ENCODE peak calls at places on chromosomes 3 and 15, in seven cellular contexts. One of them, this sample, is unnamed.

GRCh38 chr15:60751985-60752952 is 273.3 kb upstream of the ICE2 start:
- DNase-seq in esophagus squamous epithelium: no peak
- DNase-seq in heart left ventricle: no peak
- DNase-seq in spleen: no peak
- DNase-seq in hepatocyte: peak
- DNase-seq in right lobe of liver: peak
- DNase-seq in neural progenitor cell: no peak
- DNase-seq in this sample: peak

GRCh38 chr3:154842546-154842945 is 237.6 kb upstream of the MME start:
- DNase-seq in esophagus squamous epithelium: no peak
- DNase-seq in heart left ventricle: no peak
- DNase-seq in spleen: no peak
- DNase-seq in hepatocyte: no peak
- DNase-seq in right lobe of liver: no peak
- DNase-seq in neural progenitor cell: no peak
- DNase-seq in this sample: no peak

GRCh38 chr3:43638594-43639447 is 17.0 kb upstream of the ANO10 start:
- DNase-seq in esophagus squamous epithelium: no peak
- DNase-seq in heart left ventricle: no peak
- DNase-seq in spleen: peak
- DNase-seq in hepatocyte: peak
- DNase-seq in right lobe of liver: no peak
- DNase-seq in neural progenitor cell: peak
- DNase-seq in this sample: no peak

GRCh38 chr3:171936231-171936841 is 93.2 kb downstream of the TMEM212 start:
- DNase-seq in esophagus squamous epithelium: no peak
- DNase-seq in heart left ventricle: no peak
- DNase-seq in spleen: no peak
- DNase-seq in hepatocyte: peak
- DNase-seq in right lobe of liver: no peak
- DNase-seq in neural progenitor cell: no peak
- DNase-seq in this sample: peak

GRCh38 chr15:25175789-25176615 is 221.2 kb downstream of the SNRPN start:
- DNase-seq in esophagus squamous epithelium: no peak
- DNase-seq in heart left ventricle: peak
- DNase-seq in spleen: peak
- DNase-seq in hepatocyte: peak
- DNase-seq in right lobe of liver: peak
- DNase-seq in neural progenitor cell: no peak
- DNase-seq in this sample: no peak

GRCh38 chr15:40235201-40235890 is 3.5 kb upstream of the PAK6 start:
- DNase-seq in esophagus squamous epithelium: no peak
- DNase-seq in heart left ventricle: no peak
- DNase-seq in spleen: no peak
- DNase-seq in hepatocyte: no peak
- DNase-seq in right lobe of liver: no peak
- DNase-seq in neural progenitor cell: no peak
- DNase-seq in this sample: no peak

GRCh38 chr3:57559526-57559925 is 3.5 kb downstream of the PDE12 start:
- DNase-seq in esophagus squamous epithelium: no peak
- DNase-seq in heart left ventricle: no peak
- DNase-seq in spleen: no peak
- DNase-seq in hepatocyte: no peak
- DNase-seq in right lobe of liver: no peak
- DNase-seq in neural progenitor cell: no peak
- DNase-seq in this sample: no peak

GRCh38 chr3:186519021-186519658 is 25.0 kb downstream of the CRYGS start:
- DNase-seq in esophagus squamous epithelium: no peak
- DNase-seq in heart left ventricle: no peak
- DNase-seq in spleen: peak
- DNase-seq in hepatocyte: no peak
- DNase-seq in right lobe of liver: no peak
- DNase-seq in neural progenitor cell: no peak
- DNase-seq in this sample: no peak

GRCh38 chr3:16069149-16069922 is 105.1 kb upstream of the GALNT15 start:
- DNase-seq in esophagus squamous epithelium: no peak
- DNase-seq in heart left ventricle: no peak
- DNase-seq in spleen: no peak
- DNase-seq in hepatocyte: peak
- DNase-seq in right lobe of liver: no peak
- DNase-seq in neural progenitor cell: no peak
- DNase-seq in this sample: peak

GRCh38 chr3:151443583-151443982 is 17.3 kb downstream of the IGSF10 start:
- DNase-seq in esophagus squamous epithelium: no peak
- DNase-seq in heart left ventricle: no peak
- DNase-seq in spleen: no peak
- DNase-seq in hepatocyte: peak
- DNase-seq in right lobe of liver: no peak
- DNase-seq in neural progenitor cell: peak
- DNase-seq in this sample: no peak

GRCh38 chr3:106013971-106014370 is 145.2 kb upstream of the CBLB start:
- DNase-seq in esophagus squamous epithelium: no peak
- DNase-seq in heart left ventricle: no peak
- DNase-seq in spleen: no peak
- DNase-seq in hepatocyte: peak
- DNase-seq in right lobe of liver: no peak
- DNase-seq in neural progenitor cell: no peak
- DNase-seq in this sample: peak

GRCh38 chr3:154979327-154979726 is 100.8 kb upstream of the MME start:
- DNase-seq in esophagus squamous epithelium: no peak
- DNase-seq in heart left ventricle: no peak
- DNase-seq in spleen: peak
- DNase-seq in hepatocyte: no peak
- DNase-seq in right lobe of liver: no peak
- DNase-seq in neural progenitor cell: no peak
- DNase-seq in this sample: no peak

GRCh38 chr15:75455982-75456531 is 4.6 kb upstream of the SIN3A start:
- DNase-seq in esophagus squamous epithelium: no peak
- DNase-seq in heart left ventricle: no peak
- DNase-seq in spleen: no peak
- DNase-seq in hepatocyte: peak
- DNase-seq in right lobe of liver: no peak
- DNase-seq in neural progenitor cell: peak
- DNase-seq in this sample: no peak

GRCh38 chr3:77281721-77282120 is 241.8 kb downstream of the ROBO2 start:
- DNase-seq in esophagus squamous epithelium: no peak
- DNase-seq in heart left ventricle: no peak
- DNase-seq in spleen: peak
- DNase-seq in hepatocyte: no peak
- DNase-seq in right lobe of liver: no peak
- DNase-seq in neural progenitor cell: peak
- DNase-seq in this sample: no peak

GRCh38 chr15:71374607-71375352 is 259.5 kb downstream of the THSD4 start:
- DNase-seq in esophagus squamous epithelium: no peak
- DNase-seq in heart left ventricle: no peak
- DNase-seq in spleen: no peak
- DNase-seq in hepatocyte: no peak
- DNase-seq in right lobe of liver: no peak
- DNase-seq in neural progenitor cell: no peak
- DNase-seq in this sample: peak

GRCh38 chr3:186938716-186939115 is 8.4 kb downstream of the ST6GAL1 start:
- DNase-seq in esophagus squamous epithelium: no peak
- DNase-seq in heart left ventricle: no peak
- DNase-seq in spleen: no peak
- DNase-seq in hepatocyte: peak
- DNase-seq in right lobe of liver: no peak
- DNase-seq in neural progenitor cell: no peak
- DNase-seq in this sample: no peak

GRCh38 chr3:127035672-127036071 is 52.8 kb downstream of the PLXNA1 start:
- DNase-seq in esophagus squamous epithelium: no peak
- DNase-seq in heart left ventricle: peak
- DNase-seq in spleen: peak
- DNase-seq in hepatocyte: peak
- DNase-seq in right lobe of liver: peak
- DNase-seq in neural progenitor cell: no peak
- DNase-seq in this sample: peak

GRCh38 chr15:80923668-80924067 is 66.0 kb downstream of the MESD start:
- DNase-seq in esophagus squamous epithelium: no peak
- DNase-seq in heart left ventricle: no peak
- DNase-seq in spleen: no peak
- DNase-seq in hepatocyte: no peak
- DNase-seq in right lobe of liver: no peak
- DNase-seq in neural progenitor cell: no peak
- DNase-seq in this sample: no peak

GRCh38 chr3:172449468-172450149 is 1.4 kb upstream of the GHSR start:
- DNase-seq in esophagus squamous epithelium: no peak
- DNase-seq in heart left ventricle: no peak
- DNase-seq in spleen: no peak
- DNase-seq in hepatocyte: peak
- DNase-seq in right lobe of liver: peak
- DNase-seq in neural progenitor cell: peak
- DNase-seq in this sample: no peak

GRCh38 chr15:48984811-48985352 is 21.2 kb upstream of the SHC4 start:
- DNase-seq in esophagus squamous epithelium: no peak
- DNase-seq in heart left ventricle: no peak
- DNase-seq in spleen: no peak
- DNase-seq in hepatocyte: no peak
- DNase-seq in right lobe of liver: no peak
- DNase-seq in neural progenitor cell: no peak
- DNase-seq in this sample: no peak

GRCh38 chr3:138747229-138747628 is 87.5 kb downstream of the PIK3CB start:
- DNase-seq in esophagus squamous epithelium: no peak
- DNase-seq in heart left ventricle: no peak
- DNase-seq in spleen: no peak
- DNase-seq in hepatocyte: no peak
- DNase-seq in right lobe of liver: no peak
- DNase-seq in neural progenitor cell: no peak
- DNase-seq in this sample: no peak

GRCh38 chr3:9957214-9957613 is 5.0 kb upstream of the PRRT3 start:
- DNase-seq in esophagus squamous epithelium: no peak
- DNase-seq in heart left ventricle: no peak
- DNase-seq in spleen: no peak
- DNase-seq in hepatocyte: no peak
- DNase-seq in right lobe of liver: no peak
- DNase-seq in neural progenitor cell: no peak
- DNase-seq in this sample: no peak

DNA sequence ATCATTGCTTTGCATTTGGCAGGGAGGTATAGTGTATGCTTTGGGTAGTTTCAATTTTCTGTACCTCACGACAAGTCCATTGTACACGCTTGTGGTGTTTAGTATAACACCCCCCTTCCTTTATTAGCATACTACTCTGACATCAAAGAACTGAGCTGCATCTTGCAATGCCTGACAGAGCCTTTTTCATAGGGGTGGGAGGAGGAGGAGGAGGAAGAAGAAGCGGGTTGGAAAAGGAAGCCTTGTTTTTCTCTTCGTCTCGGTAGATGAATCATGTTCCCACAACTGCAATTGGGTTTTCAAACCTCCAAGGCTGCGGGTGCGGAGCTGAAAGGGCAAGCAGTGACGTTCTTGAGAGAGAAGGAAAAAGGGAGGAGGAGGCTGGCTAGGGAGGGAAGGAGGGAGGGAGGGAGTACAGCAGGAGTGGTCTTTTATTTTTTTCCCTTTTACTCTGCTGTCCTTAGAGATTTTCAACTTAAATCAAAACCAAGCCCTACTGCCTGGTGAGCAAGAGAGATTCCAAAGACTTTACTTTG is 175.7 kb downstream of the KLHL25 start:
- DNase-seq in esophagus squamous epithelium: no peak
- DNase-seq in heart left ventricle: peak
- DNase-seq in spleen: no peak
- DNase-seq in hepatocyte: peak
- DNase-seq in right lobe of liver: no peak
- DNase-seq in neural progenitor cell: peak
- DNase-seq in this sample: peak
- H3K4me3 ChIP-seq in esophagus squamous epithelium: peak
- H3K4me3 ChIP-seq in heart left ventricle: peak
- H3K4me3 ChIP-seq in spleen: peak
- H3K4me3 ChIP-seq in hepatocyte: no peak
- H3K4me3 ChIP-seq in right lobe of liver: no peak
- H3K4me3 ChIP-seq in neural progenitor cell: peak
- H3K4me3 ChIP-seq in this sample: peak

GRCh38 chr3:46214751-46215352 is 6.7 kb upstream of the CCR1 start:
- DNase-seq in esophagus squamous epithelium: no peak
- DNase-seq in heart left ventricle: no peak
- DNase-seq in spleen: no peak
- DNase-seq in hepatocyte: peak
- DNase-seq in right lobe of liver: no peak
- DNase-seq in neural progenitor cell: peak
- DNase-seq in this sample: no peak
- TF ChIP-seq CTCF in esophagus squamous epithelium: peak
- TF ChIP-seq CTCF in heart left ventricle: no peak
- TF ChIP-seq CTCF in spleen: peak
- TF ChIP-seq CTCF in hepatocyte: peak
- TF ChIP-seq CTCF in right lobe of liver: no peak
- TF ChIP-seq CTCF in neural progenitor cell: peak
- TF ChIP-seq CTCF in this sample: no peak

DNA sequence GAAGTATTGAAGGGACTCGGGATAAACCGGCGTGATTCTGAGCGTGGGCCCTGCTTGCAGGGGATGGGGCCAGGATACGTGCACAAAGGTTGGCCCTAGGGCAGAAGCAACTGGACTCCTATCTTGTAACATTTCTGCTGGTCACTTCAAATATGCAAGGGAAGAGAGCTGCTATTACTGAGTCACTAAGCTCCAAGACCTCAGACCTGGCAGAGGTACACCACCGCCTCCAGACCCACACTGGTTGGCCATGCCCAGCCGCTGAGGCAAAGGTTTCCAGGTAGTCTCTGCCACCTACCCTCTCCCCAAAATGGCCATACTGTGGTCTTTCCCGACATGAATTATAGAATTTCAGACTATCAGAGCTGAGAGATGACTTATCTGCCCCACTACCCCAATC is 13.4 kb upstream of the STRA6 start:
- DNase-seq in esophagus squamous epithelium: no peak
- DNase-seq in heart left ventricle: no peak
- DNase-seq in spleen: no peak
- DNase-seq in hepatocyte: no peak
- DNase-seq in right lobe of liver: no peak
- DNase-seq in neural progenitor cell: no peak
- DNase-seq in this sample: no peak
- H3K4me3 ChIP-seq in esophagus squamous epithelium: no peak
- H3K4me3 ChIP-seq in heart left ventricle: no peak
- H3K4me3 ChIP-seq in spleen: no peak
- H3K4me3 ChIP-seq in hepatocyte: no peak
- H3K4me3 ChIP-seq in right lobe of liver: no peak
- H3K4me3 ChIP-seq in neural progenitor cell: no peak
- H3K4me3 ChIP-seq in this sample: no peak

DNA sequence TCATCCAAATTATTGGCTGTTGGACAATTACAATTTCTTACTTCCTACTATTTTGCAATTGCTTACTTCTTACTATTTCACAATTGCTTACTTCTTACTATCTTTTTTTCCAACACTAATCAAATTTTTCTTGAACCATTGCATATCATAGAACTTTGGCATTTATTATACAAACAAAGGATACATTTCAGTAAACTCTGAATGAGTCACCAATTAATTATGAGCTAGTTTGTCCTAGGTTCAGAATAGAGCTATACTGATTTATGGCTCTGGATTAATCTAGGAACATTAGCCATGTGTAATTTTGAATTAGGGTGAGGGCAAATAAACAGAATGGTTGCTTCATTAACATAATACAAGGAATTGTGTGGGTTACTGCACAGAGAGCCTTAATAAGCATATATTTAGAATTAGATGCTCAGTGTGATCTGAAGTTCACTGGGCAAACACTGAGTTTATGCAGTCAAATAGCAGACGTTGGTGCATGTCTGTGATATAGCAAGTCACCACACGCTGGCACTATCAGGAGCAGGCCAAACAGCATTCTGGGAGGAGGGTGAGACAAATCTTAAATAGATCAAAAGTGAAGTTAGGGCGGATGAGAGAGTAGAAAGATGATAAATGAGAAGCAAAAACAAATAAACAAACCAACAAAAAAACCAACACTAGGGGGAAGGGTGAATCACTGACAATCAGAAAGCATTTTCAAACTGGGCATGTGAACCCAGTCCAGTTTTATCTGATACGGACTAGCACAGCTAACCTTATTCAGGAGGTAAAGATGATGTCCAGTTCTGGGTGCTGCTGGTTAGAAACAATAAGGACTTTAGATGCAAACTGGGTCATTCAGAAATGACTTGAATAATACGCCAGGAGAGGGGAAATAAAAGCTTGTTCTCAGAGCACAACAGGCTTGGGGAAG is 21.4 kb downstream of the GABRR3 start:
- DNase-seq in esophagus squamous epithelium: no peak
- DNase-seq in heart left ventricle: no peak
- DNase-seq in spleen: no peak
- DNase-seq in hepatocyte: no peak
- DNase-seq in right lobe of liver: no peak
- DNase-seq in neural progenitor cell: no peak
- DNase-seq in this sample: no peak
- TF ChIP-seq CTCF in esophagus squamous epithelium: peak
- TF ChIP-seq CTCF in heart left ventricle: no peak
- TF ChIP-seq CTCF in spleen: no peak
- TF ChIP-seq CTCF in hepatocyte: no peak
- TF ChIP-seq CTCF in right lobe of liver: no peak
- TF ChIP-seq CTCF in neural progenitor cell: no peak
- TF ChIP-seq CTCF in this sample: no peak